ENCODE peak calls at places on chromosome 15, in four cellular contexts. One of them, this sample, is unnamed.

GRCh38 chr15:67914537-67915373 is 74.9 kb upstream of the RNU6-1 start:
- DNase-seq in IMR-90: peak; percentile 28
- DNase-seq in H1: no peak
- DNase-seq in H9: peak; percentile 35
- DNase-seq in this sample: peak; percentile 81

GRCh38 chr15:68333775-68334470 is 56.4 kb downstream of the FEM1B start:
- DNase-seq in H1: no peak
- DNase-seq in IMR-90: peak; percentile 44
- DNase-seq in H9: no peak
- DNase-seq in this sample: peak; percentile 50

GRCh38 chr15:76340802-76341365 is 4.3 kb downstream of the ISL2 start:
- DNase-seq in IMR-90: no peak
- DNase-seq in H9: peak; percentile 40
- DNase-seq in H1: no peak
- DNase-seq in this sample: peak; percentile 75

GRCh38 chr15:74460298-74460697 is 662 bp downstream of the UBL7 start:
- DNase-seq in H1: no peak
- DNase-seq in IMR-90: no peak
- DNase-seq in H9: no peak
- DNase-seq in this sample: no peak

GRCh38 chr15:64149424-64150235 is 1.9 kb upstream of the SNX22 start:
- DNase-seq in H1: no peak
- DNase-seq in H9: peak; percentile 64
- DNase-seq in IMR-90: no peak
- DNase-seq in this sample: peak; percentile 81

GRCh38 chr15:28981921-28982320 is 96.1 kb downstream of the APBA2 start:
- DNase-seq in H1: no peak
- DNase-seq in IMR-90: no peak
- DNase-seq in H9: no peak
- DNase-seq in this sample: no peak

GRCh38 chr15:48358229-48358641 is 27.0 kb downstream of the DUT start:
- DNase-seq in H9: no peak
- DNase-seq in IMR-90: peak; percentile 64
- DNase-seq in H1: no peak
- DNase-seq in this sample: peak; percentile 24

GRCh38 chr15:31740203-31740602 is 290.1 kb upstream of the CHRNA7 start:
- DNase-seq in IMR-90: no peak
- DNase-seq in H9: peak; percentile 89
- DNase-seq in H1: peak; percentile 46
- DNase-seq in this sample: peak; percentile 83

GRCh38 chr15:80160570-80161156 is 7.9 kb downstream of the FAH start:
- DNase-seq in IMR-90: peak; percentile 96
- DNase-seq in H1: no peak
- DNase-seq in H9: no peak
- DNase-seq in this sample: peak; percentile 71

GRCh38 chr15:40160689-40161688 is at the start of gene BUB1B:
- DNase-seq in H9: peak; percentile 97
- DNase-seq in IMR-90: peak; percentile 87
- DNase-seq in H1: peak; percentile 83
- DNase-seq in this sample: peak; percentile 99

GRCh38 chr15:78822514-78822913 is 11.2 kb upstream of the ADAMTS7 start:
- DNase-seq in IMR-90: no peak
- DNase-seq in H1: no peak
- DNase-seq in H9: no peak
- DNase-seq in this sample: no peak

GRCh38 chr15:39919740-39920509 is at the start of gene GPR176:
- DNase-seq in IMR-90: peak; percentile 84
- DNase-seq in H9: peak; percentile 64
- DNase-seq in H1: no peak
- DNase-seq in this sample: peak; percentile 77

GRCh38 chr15:85977586-85977985 is 102.1 kb upstream of the AGBL1 start:
- DNase-seq in H9: no peak
- DNase-seq in H1: no peak
- DNase-seq in IMR-90: no peak
- DNase-seq in this sample: no peak

GRCh38 chr15:34490421-34491193 is 53.0 kb upstream of the GOLGA8A start:
- DNase-seq in IMR-90: no peak
- DNase-seq in H9: peak; percentile 57
- DNase-seq in H1: no peak
- DNase-seq in this sample: peak; percentile 44

GRCh38 chr15:25832158-25832557 is 31.0 kb downstream of the ATP10A start:
- DNase-seq in IMR-90: peak; percentile 50
- DNase-seq in H1: no peak
- DNase-seq in H9: no peak
- DNase-seq in this sample: no peak

GRCh38 chr15:85515212-85515611 is 134.8 kb downstream of the AKAP13 start:
- DNase-seq in H1: no peak
- DNase-seq in IMR-90: no peak
- DNase-seq in H9: no peak
- DNase-seq in this sample: no peak

GRCh38 chr15:61097852-61098251 is 131.2 kb downstream of the RORA start:
- DNase-seq in H9: no peak
- DNase-seq in H1: no peak
- DNase-seq in IMR-90: no peak
- DNase-seq in this sample: no peak

GRCh38 chr15:44068346-44068745 is 126.7 kb downstream of the FRMD5 start:
- DNase-seq in IMR-90: no peak
- DNase-seq in H1: no peak
- DNase-seq in H9: no peak
- DNase-seq in this sample: no peak

GRCh38 chr15:97730315-97730714 is 230.2 kb upstream of the ARRDC4 start:
- DNase-seq in H9: no peak
- DNase-seq in IMR-90: no peak
- DNase-seq in H1: no peak
- DNase-seq in this sample: no peak

GRCh38 chr15:51240066-51240465 is 98.3 kb downstream of the CYP19A1 start:
- DNase-seq in H1: no peak
- DNase-seq in H9: no peak
- DNase-seq in IMR-90: no peak
- DNase-seq in this sample: peak; percentile 62

GRCh38 chr15:29871401-29871800 is 49.1 kb upstream of the TJP1 start:
- DNase-seq in H1: no peak
- DNase-seq in H9: no peak
- DNase-seq in IMR-90: no peak
- DNase-seq in this sample: no peak

GRCh38 chr15:71083349-71083748 is 31.9 kb upstream of the THSD4 start:
- DNase-seq in H9: no peak
- DNase-seq in H1: no peak
- DNase-seq in IMR-90: peak; percentile 91
- DNase-seq in this sample: no peak

GRCh38 chr15:33292718-33293307 is 18.0 kb upstream of the RYR3 start:
- DNase-seq in IMR-90: peak; percentile 53
- DNase-seq in H1: no peak
- DNase-seq in H9: peak; percentile 59
- DNase-seq in this sample: peak; percentile 80

GRCh38 chr15:85381850-85382751 is 1.7 kb downstream of the AKAP13 start:
- DNase-seq in H9: no peak
- DNase-seq in H1: no peak
- DNase-seq in IMR-90: no peak
- DNase-seq in this sample: no peak

GRCh38 chr15:73338058-73338457 is 30.7 kb downstream of the HCN4 start:
- DNase-seq in IMR-90: no peak
- DNase-seq in H9: no peak
- DNase-seq in H1: no peak
- DNase-seq in this sample: no peak
- H3K56ac ChIP-seq in IMR-90: no peak overlapping the region
- H3K56ac ChIP-seq in H9: no peak overlapping the region
- H3K56ac ChIP-seq in H1: no peak overlapping the region
- H3K56ac ChIP-seq in this sample: no peak overlapping the region

GRCh38 chr15:89149501-89150101 is 61.3 kb downstream of the ABHD2 start:
- DNase-seq in IMR-90: no peak
- DNase-seq in H1: no peak
- DNase-seq in H9: no peak
- DNase-seq in this sample: no peak
- H3K56ac ChIP-seq in IMR-90: no peak overlapping the region
- H3K56ac ChIP-seq in H1: no peak overlapping the region
- H3K56ac ChIP-seq in H9: no peak overlapping the region
- H3K56ac ChIP-seq in this sample: no peak overlapping the region

DNA sequence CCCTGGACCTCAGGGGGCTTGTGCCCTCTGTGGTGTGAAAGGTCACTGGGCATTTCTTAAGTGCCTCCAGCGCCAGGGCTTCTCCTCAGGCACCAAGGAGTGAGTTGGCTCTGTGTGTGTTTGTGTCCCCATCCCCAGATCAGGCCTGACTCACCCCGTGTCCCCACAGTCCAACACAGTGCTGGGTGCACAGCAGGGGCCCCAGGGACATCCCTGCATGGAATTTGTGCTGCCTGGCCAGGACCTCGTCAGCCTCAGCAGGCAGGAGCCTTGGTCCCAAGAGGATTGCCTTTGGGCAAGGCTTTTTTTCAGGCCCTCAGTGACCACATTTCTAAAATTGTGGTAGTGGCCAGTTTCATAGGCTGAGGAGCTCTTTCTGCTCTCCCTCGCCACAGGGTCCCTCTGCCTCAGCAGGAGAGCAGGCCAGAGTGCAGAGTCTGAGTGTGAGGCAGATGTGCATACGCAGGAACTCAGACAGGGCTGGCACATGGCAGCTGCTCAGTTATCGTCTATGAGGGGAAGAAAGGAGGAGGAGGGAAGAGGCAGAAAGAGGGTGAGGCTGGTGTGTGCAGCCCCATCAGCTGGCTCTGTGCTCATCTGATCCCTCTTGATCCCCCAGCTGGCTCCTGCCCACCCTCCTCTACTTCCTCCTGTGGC is 215.6 kb downstream of the RPLP1 start:
- DNase-seq in H1: no peak
- DNase-seq in H9: no peak
- DNase-seq in IMR-90: no peak
- DNase-seq in this sample: no peak
- H3K56ac ChIP-seq in H1: no peak overlapping the region
- H3K56ac ChIP-seq in H9: no peak overlapping the region
- H3K56ac ChIP-seq in IMR-90: no peak overlapping the region
- H3K56ac ChIP-seq in this sample: no peak overlapping the region

DNA sequence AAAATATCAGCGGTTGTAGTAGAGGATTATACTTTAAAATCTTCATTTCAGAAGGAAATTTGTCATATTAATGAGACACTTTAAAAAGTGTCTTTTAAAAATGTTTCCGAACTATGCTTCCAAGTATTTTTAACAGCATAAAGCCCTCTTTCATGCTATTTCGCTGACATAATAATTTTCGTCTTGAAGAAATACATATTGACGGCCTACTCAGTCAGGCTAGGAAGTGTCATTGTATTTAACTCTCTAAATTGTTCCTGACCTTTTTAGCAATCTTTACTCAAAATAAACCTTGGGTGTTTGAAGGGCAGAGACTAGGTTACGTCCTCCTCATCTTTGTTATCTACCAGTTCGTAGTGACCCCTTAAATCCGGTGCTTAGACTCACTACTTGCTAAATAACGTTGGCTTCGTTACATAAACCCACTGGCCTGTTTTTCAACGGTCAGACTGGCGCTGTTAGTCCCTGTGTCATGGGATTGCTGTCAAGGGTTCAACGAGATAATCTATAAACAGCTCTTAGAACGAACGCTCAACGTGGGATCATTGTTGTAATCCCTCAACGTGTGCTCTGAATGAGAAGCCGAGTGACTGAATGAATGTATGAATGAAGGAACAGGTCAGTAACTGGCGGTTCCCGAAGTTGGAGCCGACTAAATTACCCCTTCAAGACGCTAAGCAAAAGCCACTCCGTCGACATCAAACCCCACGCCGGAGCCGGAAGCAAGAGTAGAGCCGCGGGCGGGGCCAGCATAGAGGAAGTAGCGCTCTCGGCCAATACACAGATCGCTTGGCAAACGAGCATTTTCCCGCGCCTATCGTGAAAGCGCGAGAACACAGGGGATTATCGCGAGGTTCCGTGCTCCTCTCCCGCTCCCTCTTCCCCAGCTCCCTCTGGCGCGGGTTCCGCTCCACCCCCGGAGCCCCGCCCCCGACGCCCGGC is 516 bp upstream of the LRRC28 start:
- DNase-seq in H9: peak; percentile 99
- DNase-seq in H1: peak; percentile 92
- DNase-seq in IMR-90: peak; percentile 99
- DNase-seq in this sample: peak; percentile 100
- H3K56ac ChIP-seq in H9: no peak overlapping the region
- H3K56ac ChIP-seq in H1: peak overlapping the region; percentile 73
- H3K56ac ChIP-seq in IMR-90: peak overlapping the region; percentile 95
- H3K56ac ChIP-seq in this sample: peak overlapping the region; percentile 83